ENCODE peak calls at places on chromosomes 11 and 22, in nine cellular contexts. U is suprapubic skin, G is uterus, H is body of pancreas, R is GM12891, P is A549, S is NB4, T is sigmoid colon, Q is spleen. A is an unnamed sample.

GRCh38 chr11:120039031-120039430 is 98.9 kb downstream of the TRIM29 start:
- DNase-seq in Q (no peak), H (no peak), R (no peak), P (no peak), S (no peak), T (no peak), G (no peak), U (peak; percentile 16), A (no peak)

GRCh38 chr22:42983470-42983869 is 31.5 kb downstream of the PACSIN2 start:
- DNase-seq in R (no peak), Q (no peak), T (peak; percentile 4), P (no peak), S (no peak), G (no peak), U (no peak), H (no peak), A (no peak)

GRCh38 chr11:64610596-64610995 is 19.6 kb downstream of the SLC22A12 start:
- DNase-seq in G (no peak), H (no peak), P (no peak), Q (no peak), R (no peak), T (no peak), U (no peak), S (no peak), A (no peak)

GRCh38 chr11:99199336-99199735 is 178.6 kb downstream of the CNTN5 start:
- DNase-seq in P (no peak), R (no peak), H (no peak), S (no peak), G (no peak), Q (no peak), T (no peak), U (no peak), A (no peak)

GRCh38 chr11:9568161-9568853 is 5.2 kb upstream of the WEE1 start:
- DNase-seq in T (no peak), P (no peak), Q (no peak), U (no peak), S (no peak), H (no peak), G (no peak), R (no peak), A (no peak)

GRCh38 chr11:69448471-69449284 is 32.8 kb upstream of the LINC01488 start:
- DNase-seq in U (no peak), H (no peak), R (no peak), G (no peak), P (no peak), T (no peak), S (peak; percentile 80), Q (peak; percentile 53), A (no peak)

GRCh38 chr11:68896171-68896959 is 7.3 kb downstream of the MRPL21 start:
- DNase-seq in R (no peak), P (no peak), U (no peak), Q (peak; percentile 63), G (no peak), T (no peak), H (no peak), S (no peak), A (no peak)

GRCh38 chr11:14577290-14577689 is 57.1 kb upstream of the PSMA1 start:
- DNase-seq in Q (no peak), P (no peak), S (no peak), R (no peak), T (no peak), U (no peak), H (no peak), G (no peak), A (no peak)

GRCh38 chr11:95318459-95318858 is 87.5 kb upstream of the SESN3 start:
- DNase-seq in R (no peak), U (no peak), H (no peak), P (no peak), S (no peak), Q (no peak), G (no peak), T (no peak), A (no peak)

GRCh38 chr22:31893460-31893859 is 50.9 kb upstream of the YWHAH start:
- DNase-seq in Q (peak; percentile 13), T (no peak), R (no peak), G (no peak), S (no peak), P (no peak), U (no peak), H (no peak), A (no peak)

GRCh38 chr11:45872513-45873356 is 12.7 kb upstream of the MAPK8IP1 start:
- DNase-seq in S (peak; percentile 68), Q (no peak), T (no peak), P (peak; percentile 71), H (peak; percentile 64), G (no peak), R (peak; percentile 50), U (no peak), A (peak; percentile 93)

GRCh38 chr11:115843685-115844084 is 339.5 kb upstream of the CADM1 start:
- DNase-seq in G (no peak), Q (no peak), P (no peak), H (no peak), U (no peak), S (no peak), R (no peak), T (no peak), A (no peak)

GRCh38 chr11:128323381-128323780 is 264.0 kb downstream of the ETS1 start:
- DNase-seq in G (no peak), Q (no peak), U (no peak), S (peak; percentile 45), T (no peak), H (no peak), R (peak; percentile 25), P (peak; percentile 3), A (no peak)

GRCh38 chr11:63829823-63830489 is 9.0 kb upstream of the MARK2 start:
- DNase-seq in S (peak; percentile 72), G (no peak), Q (no peak), R (no peak), T (no peak), U (no peak), P (peak; percentile 59), H (no peak), A (no peak)

GRCh38 chr11:17432041-17432440 is 43.6 kb upstream of the KCNJ11 start:
- DNase-seq in U (no peak), T (no peak), Q (peak; percentile 44), R (no peak), H (no peak), S (no peak), G (no peak), P (no peak), A (no peak)

GRCh38 chr11:130677486-130678153 is 229.2 kb downstream of the ADAMTS15 start:
- DNase-seq in Q (no peak), P (peak; percentile 42), H (peak; percentile 31), U (no peak), T (no peak), G (no peak), S (no peak), R (no peak), A (peak; percentile 13)

DNA sequence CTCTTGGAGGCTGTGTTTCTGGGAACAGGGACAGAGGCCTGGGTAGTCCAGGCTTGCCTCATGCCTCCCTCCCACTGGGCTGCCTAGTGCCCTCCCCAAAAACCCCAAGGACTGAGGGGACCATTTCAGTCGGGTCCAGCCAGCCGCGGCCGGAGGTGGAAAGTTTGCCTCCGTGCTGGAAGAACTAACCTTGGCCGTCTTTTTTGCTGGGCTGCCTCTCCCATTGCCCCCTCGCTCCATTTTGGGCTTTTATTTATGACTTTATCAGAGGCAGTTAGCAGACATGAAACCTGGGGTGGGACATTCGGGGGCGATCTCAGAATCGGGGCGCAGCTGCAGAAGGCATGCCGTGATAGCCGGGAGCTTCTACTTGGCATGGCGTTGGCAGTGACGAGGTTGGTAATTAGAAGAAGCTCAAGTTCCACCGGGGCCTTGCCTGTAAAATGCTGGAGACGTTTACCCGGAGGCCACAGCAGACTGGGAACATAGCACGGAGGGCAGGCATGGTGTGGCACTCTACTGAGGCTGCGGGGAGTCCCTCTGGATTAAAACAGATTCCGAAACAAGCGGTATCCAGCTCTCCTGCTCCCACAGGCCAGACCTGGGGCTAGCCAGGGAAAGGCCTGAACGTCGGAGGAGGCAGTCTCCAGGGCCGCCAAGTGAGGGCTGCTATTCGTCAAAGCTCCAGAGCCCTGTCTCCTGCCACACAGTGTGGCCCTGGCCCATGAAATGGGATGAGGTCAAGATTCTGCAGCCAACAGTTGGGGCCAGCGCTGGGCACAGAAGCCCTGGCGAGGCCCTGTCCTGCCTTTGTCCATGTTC is 76.4 kb upstream of the PPARA start:
- DNase-seq in H (peak; percentile 44), S (peak; percentile 10), Q (peak; percentile 75), T (peak; percentile 89), U (peak; percentile 68), G (peak; percentile 54), P (no peak), R (no peak), A (no peak)
- TF ChIP-seq POLR2A in H (peak; percentile 52), S (no peak), Q (no peak), T (peak; percentile 53), U (no peak), G (peak; percentile 7), P (no peak), R (no peak), A (no peak)

DNA sequence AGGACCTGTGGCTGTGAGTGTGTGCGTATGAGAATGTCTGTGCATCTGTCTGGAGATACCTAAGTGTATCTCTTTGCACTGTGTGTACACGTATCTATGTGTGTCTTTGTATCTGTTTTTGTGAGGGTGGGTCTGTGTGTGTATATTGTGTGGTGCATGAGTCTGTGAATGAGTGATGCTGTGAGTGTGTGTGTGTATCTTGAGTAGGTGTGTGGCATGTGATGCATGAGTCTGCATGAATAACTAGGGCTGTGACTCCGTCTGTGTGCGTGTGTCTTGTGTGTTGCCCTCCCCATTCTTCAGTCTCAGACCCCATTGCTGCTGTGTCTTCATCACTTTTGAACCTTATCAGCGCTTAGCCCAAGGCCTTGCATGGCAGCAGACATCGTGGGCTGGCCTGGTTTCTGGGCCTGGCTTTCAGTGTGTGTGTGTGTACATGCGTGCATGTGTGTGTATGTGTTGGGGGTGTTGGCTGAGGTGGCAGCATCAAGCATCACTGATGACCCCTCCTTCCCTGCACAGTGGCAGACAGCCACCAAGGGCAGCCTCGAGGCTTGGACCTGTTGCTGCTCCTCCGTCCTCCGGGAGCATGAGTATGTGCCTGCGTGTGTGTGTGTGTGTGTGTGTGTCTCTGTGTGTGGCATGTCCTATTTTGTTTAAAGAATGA is 1.4 kb downstream of the SGSM1 start:
- DNase-seq in G (peak; percentile 22), S (no peak), U (no peak), T (no peak), R (no peak), Q (no peak), H (peak; percentile 39), P (peak; percentile 22), A (no peak)
- TF ChIP-seq POLR2A in G (no peak), S (no peak), U (no peak), T (no peak), R (no peak), Q (no peak), H (no peak), P (no peak), A (no peak)

DNA sequence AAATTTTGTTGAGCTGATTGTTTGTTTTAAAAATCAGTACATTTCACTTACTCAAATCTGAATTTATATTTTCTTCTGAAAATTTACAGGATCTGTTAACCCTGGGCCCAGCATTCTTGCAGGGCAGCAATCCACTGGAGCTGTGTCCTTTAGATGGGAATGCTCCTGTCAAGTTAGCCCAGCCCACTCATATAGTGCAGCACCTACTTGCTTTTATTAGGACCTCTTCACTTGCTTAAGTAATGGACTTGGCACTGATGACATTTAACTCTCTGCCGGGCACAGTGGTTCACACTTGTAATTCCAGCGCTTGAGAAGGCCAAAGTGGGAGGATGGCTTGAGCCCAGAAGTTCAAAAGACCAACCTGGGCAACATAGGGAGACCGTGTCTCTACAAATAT is 89.6 kb downstream of the HSD17B12 start:
- DNase-seq in Q (no peak), U (no peak), R (no peak), P (no peak), T (no peak), S (no peak), G (no peak), H (no peak), A (no peak)
- TF ChIP-seq POLR2A in Q (no peak), U (no peak), R (no peak), P (no peak), T (no peak), S (no peak), G (no peak), H (no peak), A (no peak)

GRCh38 chr11:62601364-62602140 is at the start of gene MTA2:
- DNase-seq in S (peak; percentile 99), G (peak; percentile 98), H (peak; percentile 99), U (peak; percentile 99), R (peak; percentile 98), P (peak; percentile 98), Q (peak; percentile 99), T (peak; percentile 99), A (peak; percentile 88)
- TF ChIP-seq POLR2A in S (peak; percentile 65), G (peak; percentile 59), H (peak; percentile 72), U (no peak), R (peak; percentile 50), P (peak; percentile 22), Q (no peak), T (peak; percentile 38), A (peak; percentile 50)